ENCODE peak calls at places on chromosomes 3 and 15, in eight cellular contexts. One of them, this sample, is unnamed.

GRCh38 chr15:83848315-83849050 is 194.6 kb downstream of the ADAMTSL3 start:
- DNase-seq in NCI-H1417: no peak
- DNase-seq in NCI-H460: no peak
- DNase-seq in stimulated activated CD4-positive, alpha-beta T cell treated with anti-CD3 and anti-CD28 coated beads, Interleukin-12 subunit alpha, Interleukin-12 subunit beta, amount 100 ng/mL, for 4 hours: no peak
- DNase-seq in NAMALWA: no peak
- DNase-seq in activated CD4-positive, alpha-beta T cell treated with anti-CD3 and anti-CD28 coated beads, Interleukin-2, amount 50 U/mL, for 1 hour: no peak
- DNase-seq in GM03348: peak
- DNase-seq in activated CD8-positive, alpha-beta memory T cell treated with anti-CD3 and anti-CD28 coated beads, Interleukin-2, amount 10 ng/mL, durations not matched to agents 7 days and 5 days: no peak
- DNase-seq in this sample: no peak

GRCh38 chr3:169410430-169410829 is 253.1 kb downstream of the MECOM start:
- DNase-seq in NCI-H1417: no peak
- DNase-seq in NCI-H460: no peak
- DNase-seq in stimulated activated CD4-positive, alpha-beta T cell treated with anti-CD3 and anti-CD28 coated beads, Interleukin-12 subunit alpha, Interleukin-12 subunit beta, amount 100 ng/mL, for 4 hours: no peak
- DNase-seq in NAMALWA: no peak
- DNase-seq in activated CD4-positive, alpha-beta T cell treated with anti-CD3 and anti-CD28 coated beads, Interleukin-2, amount 50 U/mL, for 1 hour: no peak
- DNase-seq in GM03348: no peak
- DNase-seq in activated CD8-positive, alpha-beta memory T cell treated with anti-CD3 and anti-CD28 coated beads, Interleukin-2, amount 10 ng/mL, durations not matched to agents 7 days and 5 days: no peak
- DNase-seq in this sample: no peak

GRCh38 chr15:101242160-101242998 is 9.5 kb downstream of the CHSY1 start:
- DNase-seq in NCI-H1417: peak
- DNase-seq in NCI-H460: no peak
- DNase-seq in stimulated activated CD4-positive, alpha-beta T cell treated with anti-CD3 and anti-CD28 coated beads, Interleukin-12 subunit alpha, Interleukin-12 subunit beta, amount 100 ng/mL, for 4 hours: no peak
- DNase-seq in NAMALWA: peak
- DNase-seq in activated CD4-positive, alpha-beta T cell treated with anti-CD3 and anti-CD28 coated beads, Interleukin-2, amount 50 U/mL, for 1 hour: peak
- DNase-seq in GM03348: peak
- DNase-seq in activated CD8-positive, alpha-beta memory T cell treated with anti-CD3 and anti-CD28 coated beads, Interleukin-2, amount 10 ng/mL, durations not matched to agents 7 days and 5 days: peak
- DNase-seq in this sample: no peak

GRCh38 chr3:9351709-9352126 is 11.1 kb upstream of the THUMPD3 start:
- DNase-seq in NCI-H1417: no peak
- DNase-seq in NCI-H460: no peak
- DNase-seq in stimulated activated CD4-positive, alpha-beta T cell treated with anti-CD3 and anti-CD28 coated beads, Interleukin-12 subunit alpha, Interleukin-12 subunit beta, amount 100 ng/mL, for 4 hours: no peak
- DNase-seq in NAMALWA: no peak
- DNase-seq in activated CD4-positive, alpha-beta T cell treated with anti-CD3 and anti-CD28 coated beads, Interleukin-2, amount 50 U/mL, for 1 hour: no peak
- DNase-seq in GM03348: no peak
- DNase-seq in activated CD8-positive, alpha-beta memory T cell treated with anti-CD3 and anti-CD28 coated beads, Interleukin-2, amount 10 ng/mL, durations not matched to agents 7 days and 5 days: no peak
- DNase-seq in this sample: no peak

GRCh38 chr15:85331666-85332261 is 48.6 kb upstream of the AKAP13 start:
- DNase-seq in NCI-H1417: no peak
- DNase-seq in NCI-H460: no peak
- DNase-seq in stimulated activated CD4-positive, alpha-beta T cell treated with anti-CD3 and anti-CD28 coated beads, Interleukin-12 subunit alpha, Interleukin-12 subunit beta, amount 100 ng/mL, for 4 hours: no peak
- DNase-seq in NAMALWA: no peak
- DNase-seq in activated CD4-positive, alpha-beta T cell treated with anti-CD3 and anti-CD28 coated beads, Interleukin-2, amount 50 U/mL, for 1 hour: no peak
- DNase-seq in GM03348: no peak
- DNase-seq in activated CD8-positive, alpha-beta memory T cell treated with anti-CD3 and anti-CD28 coated beads, Interleukin-2, amount 10 ng/mL, durations not matched to agents 7 days and 5 days: no peak
- DNase-seq in this sample: no peak

GRCh38 chr3:48064292-48064829 is 48.1 kb upstream of the MAP4 start:
- DNase-seq in NCI-H1417: no peak
- DNase-seq in NCI-H460: no peak
- DNase-seq in stimulated activated CD4-positive, alpha-beta T cell treated with anti-CD3 and anti-CD28 coated beads, Interleukin-12 subunit alpha, Interleukin-12 subunit beta, amount 100 ng/mL, for 4 hours: no peak
- DNase-seq in NAMALWA: no peak
- DNase-seq in activated CD4-positive, alpha-beta T cell treated with anti-CD3 and anti-CD28 coated beads, Interleukin-2, amount 50 U/mL, for 1 hour: no peak
- DNase-seq in GM03348: no peak
- DNase-seq in activated CD8-positive, alpha-beta memory T cell treated with anti-CD3 and anti-CD28 coated beads, Interleukin-2, amount 10 ng/mL, durations not matched to agents 7 days and 5 days: no peak
- DNase-seq in this sample: no peak

GRCh38 chr3:194632211-194632982 is 822 bp downstream of the TMEM44 start:
- DNase-seq in NCI-H1417: no peak
- DNase-seq in NCI-H460: no peak
- DNase-seq in stimulated activated CD4-positive, alpha-beta T cell treated with anti-CD3 and anti-CD28 coated beads, Interleukin-12 subunit alpha, Interleukin-12 subunit beta, amount 100 ng/mL, for 4 hours: no peak
- DNase-seq in NAMALWA: no peak
- DNase-seq in activated CD4-positive, alpha-beta T cell treated with anti-CD3 and anti-CD28 coated beads, Interleukin-2, amount 50 U/mL, for 1 hour: no peak
- DNase-seq in GM03348: peak
- DNase-seq in activated CD8-positive, alpha-beta memory T cell treated with anti-CD3 and anti-CD28 coated beads, Interleukin-2, amount 10 ng/mL, durations not matched to agents 7 days and 5 days: peak
- DNase-seq in this sample: no peak

GRCh38 chr15:78407889-78408640 is 30.0 kb upstream of the IREB2 start:
- DNase-seq in NCI-H1417: no peak
- DNase-seq in NCI-H460: no peak
- DNase-seq in stimulated activated CD4-positive, alpha-beta T cell treated with anti-CD3 and anti-CD28 coated beads, Interleukin-12 subunit alpha, Interleukin-12 subunit beta, amount 100 ng/mL, for 4 hours: no peak
- DNase-seq in NAMALWA: no peak
- DNase-seq in activated CD4-positive, alpha-beta T cell treated with anti-CD3 and anti-CD28 coated beads, Interleukin-2, amount 50 U/mL, for 1 hour: no peak
- DNase-seq in GM03348: no peak
- DNase-seq in activated CD8-positive, alpha-beta memory T cell treated with anti-CD3 and anti-CD28 coated beads, Interleukin-2, amount 10 ng/mL, durations not matched to agents 7 days and 5 days: no peak
- DNase-seq in this sample: peak

GRCh38 chr3:171679011-171679492 is 131.2 kb downstream of the PLD1 start:
- DNase-seq in NCI-H1417: no peak
- DNase-seq in NCI-H460: no peak
- DNase-seq in stimulated activated CD4-positive, alpha-beta T cell treated with anti-CD3 and anti-CD28 coated beads, Interleukin-12 subunit alpha, Interleukin-12 subunit beta, amount 100 ng/mL, for 4 hours: no peak
- DNase-seq in NAMALWA: no peak
- DNase-seq in activated CD4-positive, alpha-beta T cell treated with anti-CD3 and anti-CD28 coated beads, Interleukin-2, amount 50 U/mL, for 1 hour: no peak
- DNase-seq in GM03348: no peak
- DNase-seq in activated CD8-positive, alpha-beta memory T cell treated with anti-CD3 and anti-CD28 coated beads, Interleukin-2, amount 10 ng/mL, durations not matched to agents 7 days and 5 days: no peak
- DNase-seq in this sample: no peak

GRCh38 chr3:43038010-43038409 is 58.9 kb downstream of the GASK1A start:
- DNase-seq in NCI-H1417: no peak
- DNase-seq in NCI-H460: no peak
- DNase-seq in stimulated activated CD4-positive, alpha-beta T cell treated with anti-CD3 and anti-CD28 coated beads, Interleukin-12 subunit alpha, Interleukin-12 subunit beta, amount 100 ng/mL, for 4 hours: no peak
- DNase-seq in NAMALWA: no peak
- DNase-seq in activated CD4-positive, alpha-beta T cell treated with anti-CD3 and anti-CD28 coated beads, Interleukin-2, amount 50 U/mL, for 1 hour: no peak
- DNase-seq in GM03348: no peak
- DNase-seq in activated CD8-positive, alpha-beta memory T cell treated with anti-CD3 and anti-CD28 coated beads, Interleukin-2, amount 10 ng/mL, durations not matched to agents 7 days and 5 days: peak
- DNase-seq in this sample: no peak

GRCh38 chr3:133866141-133866540 is 29.5 kb downstream of the RAB6B start:
- DNase-seq in NCI-H1417: no peak
- DNase-seq in NCI-H460: no peak
- DNase-seq in stimulated activated CD4-positive, alpha-beta T cell treated with anti-CD3 and anti-CD28 coated beads, Interleukin-12 subunit alpha, Interleukin-12 subunit beta, amount 100 ng/mL, for 4 hours: no peak
- DNase-seq in NAMALWA: no peak
- DNase-seq in activated CD4-positive, alpha-beta T cell treated with anti-CD3 and anti-CD28 coated beads, Interleukin-2, amount 50 U/mL, for 1 hour: no peak
- DNase-seq in GM03348: no peak
- DNase-seq in activated CD8-positive, alpha-beta memory T cell treated with anti-CD3 and anti-CD28 coated beads, Interleukin-2, amount 10 ng/mL, durations not matched to agents 7 days and 5 days: no peak
- DNase-seq in this sample: no peak

GRCh38 chr3:122975163-122975923 is 52.2 kb downstream of the SEMA5B start:
- DNase-seq in NCI-H1417: peak
- DNase-seq in NCI-H460: no peak
- DNase-seq in stimulated activated CD4-positive, alpha-beta T cell treated with anti-CD3 and anti-CD28 coated beads, Interleukin-12 subunit alpha, Interleukin-12 subunit beta, amount 100 ng/mL, for 4 hours: no peak
- DNase-seq in NAMALWA: peak
- DNase-seq in activated CD4-positive, alpha-beta T cell treated with anti-CD3 and anti-CD28 coated beads, Interleukin-2, amount 50 U/mL, for 1 hour: no peak
- DNase-seq in GM03348: peak
- DNase-seq in activated CD8-positive, alpha-beta memory T cell treated with anti-CD3 and anti-CD28 coated beads, Interleukin-2, amount 10 ng/mL, durations not matched to agents 7 days and 5 days: peak
- DNase-seq in this sample: no peak

GRCh38 chr15:70669966-70670658 is 93.2 kb downstream of the UACA start:
- DNase-seq in NCI-H1417: peak
- DNase-seq in NCI-H460: no peak
- DNase-seq in stimulated activated CD4-positive, alpha-beta T cell treated with anti-CD3 and anti-CD28 coated beads, Interleukin-12 subunit alpha, Interleukin-12 subunit beta, amount 100 ng/mL, for 4 hours: no peak
- DNase-seq in NAMALWA: no peak
- DNase-seq in activated CD4-positive, alpha-beta T cell treated with anti-CD3 and anti-CD28 coated beads, Interleukin-2, amount 50 U/mL, for 1 hour: no peak
- DNase-seq in GM03348: no peak
- DNase-seq in activated CD8-positive, alpha-beta memory T cell treated with anti-CD3 and anti-CD28 coated beads, Interleukin-2, amount 10 ng/mL, durations not matched to agents 7 days and 5 days: no peak
- DNase-seq in this sample: no peak